ENCODE peak calls at places on chromosome 10, in five cellular contexts. L is GM12864; G is CD8-positive, alpha-beta T cell; D is endothelial cell; R is GM12865. E is an unnamed sample.

GRCh38 chr10:35413985-35414861 is 77.9 kb downstream of the CCNY start:
- DNase-seq in L (no peak), G (peak; percentile 35), D (no peak), R (no peak), E (no peak)

GRCh38 chr10:74541375-74541774 is 285.0 kb upstream of the KAT6B start:
- DNase-seq in L (no peak), G (no peak), D (no peak), R (no peak), E (no peak)

GRCh38 chr10:5047912-5048628 is 44.4 kb upstream of the AKR1C2 start:
- DNase-seq in L (no peak), G (no peak), D (no peak), R (no peak), E (no peak)

GRCh38 chr10:16986082-16986405 is 143.6 kb downstream of the CUBN start:
- DNase-seq in L (no peak), G (no peak), D (no peak), R (no peak), E (no peak)

GRCh38 chr10:126569513-126570447 is 100.7 kb downstream of the C10orf90 start:
- DNase-seq in L (no peak), G (no peak), D (no peak), R (no peak), E (no peak)

GRCh38 chr10:44384601-44385422 is at the start of gene CXCL12:
- DNase-seq in L (no peak), G (no peak), D (no peak), R (peak; percentile 11), E (no peak)

GRCh38 chr10:103145860-103146466 is 47.1 kb downstream of the NT5C2 start:
- DNase-seq in L (no peak), G (no peak), D (no peak), R (no peak), E (peak; percentile 37)

GRCh38 chr10:89904755-89905154 is 203.4 kb downstream of the KIF20B start:
- DNase-seq in L (no peak), G (no peak), D (no peak), R (no peak), E (no peak)

GRCh38 chr10:89535185-89536012 is at the start of gene SLC16A12:
- DNase-seq in L (no peak), G (no peak), D (peak; percentile 44), R (no peak), E (peak; percentile 41)

GRCh38 chr10:93921338-93921737 is 27.6 kb downstream of the SLC35G1 start:
- DNase-seq in L (no peak), G (peak; percentile 15), D (peak; percentile 27), R (peak; percentile 27), E (peak; percentile 11)

DNA sequence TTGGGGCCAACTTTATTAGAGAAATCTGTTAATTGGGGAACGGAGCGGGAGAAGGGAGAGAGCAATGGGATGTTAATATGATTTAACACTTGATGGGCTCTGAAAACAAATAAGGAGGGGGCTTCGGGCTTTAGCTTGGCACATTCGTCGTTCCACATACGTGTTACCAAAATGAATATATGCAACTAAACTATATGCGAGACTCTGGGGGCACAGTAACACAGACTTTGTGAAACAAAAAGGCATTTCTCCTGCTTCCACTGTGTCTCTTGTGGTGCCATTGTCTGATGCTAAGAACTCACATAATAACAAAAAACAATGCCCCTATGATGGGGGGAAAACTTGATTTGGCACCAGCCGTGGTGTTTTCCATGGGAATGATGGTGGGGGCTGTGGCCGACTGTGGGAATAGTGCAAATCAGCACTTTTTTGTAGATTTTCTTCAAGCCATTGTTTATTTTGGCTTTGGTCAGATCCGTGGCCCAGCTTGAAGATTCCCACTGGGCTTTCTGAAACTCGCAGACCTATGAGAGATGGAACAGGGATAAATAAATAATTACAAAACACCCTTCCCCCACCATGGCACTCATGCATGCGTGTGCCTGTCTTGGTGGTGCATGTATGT is 2.2 kb upstream of the MXI1 start:
- DNase-seq in L (no peak), G (no peak), D (no peak), R (no peak), E (no peak)
- TF ChIP-seq CTCF in L (no peak), G (no peak), D (no peak), R (no peak), E (no peak)

GRCh38 chr10:121240011-121240410 is 358.2 kb downstream of the FGFR2 start:
- DNase-seq in L (no peak), G (no peak), D (no peak), R (no peak), E (peak; percentile 40)

GRCh38 chr10:121236621-121237020 is 361.6 kb downstream of the FGFR2 start:
- DNase-seq in L (no peak), G (no peak), D (no peak), R (no peak), E (no peak)

GRCh38 chr10:121240556-121240955 is 357.7 kb downstream of the FGFR2 start:
- DNase-seq in L (no peak), G (no peak), D (no peak), R (no peak), E (no peak)

GRCh38 chr10:121235692-121236091 is 362.6 kb downstream of the FGFR2 start:
- DNase-seq in L (no peak), G (no peak), D (no peak), R (no peak), E (no peak)

GRCh38 chr10:121237718-121238117 is 360.5 kb downstream of the FGFR2 start:
- DNase-seq in L (no peak), G (no peak), D (no peak), R (no peak), E (no peak)
- TF ChIP-seq CTCF in L (peak; percentile 11), G (no peak), D (no peak), R (no peak), E (no peak)

GRCh38 chr10:133613699-133614098 is 12.9 kb downstream of the FRG2B start:
- DNase-seq in L (no peak), G (no peak), D (no peak), R (no peak), E (no peak)

GRCh38 chr10:133611079-133611478 is 15.5 kb downstream of the FRG2B start:
- DNase-seq in L (no peak), G (no peak), D (no peak), R (no peak), E (no peak)

DNA sequence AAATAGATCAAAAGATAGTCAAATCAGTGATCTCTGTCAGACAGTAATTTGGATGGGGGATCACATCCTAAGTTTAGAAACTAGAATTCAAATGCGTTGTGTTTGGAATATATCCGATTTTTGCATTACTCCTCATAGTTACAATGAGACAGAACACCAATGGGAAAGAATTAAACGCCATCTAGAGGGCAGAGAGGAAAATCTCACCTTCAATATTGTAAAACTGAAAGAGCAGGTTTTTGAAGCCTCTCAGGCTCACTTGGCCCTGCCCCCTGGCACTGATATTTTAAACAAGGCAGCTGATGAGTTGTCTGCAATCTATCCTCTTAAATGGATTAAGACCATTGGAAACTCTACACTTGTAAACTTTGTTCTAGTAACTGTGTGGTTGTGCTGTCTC is 17.7 kb downstream of the FRG2B start:
- DNase-seq in L (no peak), G (no peak), D (no peak), R (no peak), E (peak; percentile 4)
- TF ChIP-seq CTCF in L (peak; percentile 55), G (peak; percentile 48), D (peak; percentile 44), R (peak; percentile 37), E (peak; percentile 19)

GRCh38 chr10:80459047-80459865 is 5.1 kb downstream of the TSPAN14 start:
- DNase-seq in L (peak; percentile 63), G (peak; percentile 74), D (no peak), R (peak; percentile 89), E (peak; percentile 72)

GRCh38 chr10:80455461-80456345 is 1.6 kb downstream of the TSPAN14 start:
- DNase-seq in L (no peak), G (no peak), D (no peak), R (peak; percentile 21), E (no peak)

GRCh38 chr10:80458638-80459037 is 4.5 kb downstream of the TSPAN14 start:
- DNase-seq in L (no peak), G (no peak), D (no peak), R (no peak), E (no peak)

GRCh38 chr10:80458263-80458625 is 4.1 kb downstream of the TSPAN14 start:
- DNase-seq in L (no peak), G (no peak), D (no peak), R (no peak), E (no peak)

GRCh38 chr10:80457554-80458262 is 3.6 kb downstream of the TSPAN14 start:
- DNase-seq in L (no peak), G (no peak), D (no peak), R (no peak), E (peak; percentile 48)
- TF ChIP-seq CTCF in L (peak; percentile 26), G (no peak), D (no peak), R (no peak), E (peak; percentile 12)

DNA sequence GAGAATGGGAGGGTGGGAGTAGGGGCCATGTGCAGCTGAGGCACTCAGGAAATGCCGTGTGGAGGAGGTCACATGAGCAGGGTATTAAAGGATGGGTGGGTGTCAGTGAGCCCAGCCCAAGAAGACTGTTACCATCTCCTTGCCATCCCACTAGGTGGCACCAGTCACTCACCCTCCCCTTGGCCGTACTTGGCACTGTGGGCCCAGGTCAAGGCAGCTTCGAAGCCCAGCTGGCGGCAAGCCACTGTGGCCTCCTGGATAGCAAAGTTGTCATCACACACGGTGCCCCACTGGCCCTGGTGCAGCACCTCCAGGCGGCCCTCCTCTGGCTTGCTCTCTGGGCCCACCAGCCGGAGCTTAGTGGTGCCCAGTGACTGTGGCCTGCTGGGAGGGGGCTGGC is 5.4 kb downstream of the LOXL4 start:
- DNase-seq in L (no peak), G (no peak), D (peak; percentile 38), R (peak; percentile 56), E (peak; percentile 50)
- TF ChIP-seq CTCF in L (peak; percentile 56), G (no peak), D (peak; percentile 22), R (peak; percentile 31), E (peak; percentile 49)

GRCh38 chr10:63593576-63593975 is 72.4 kb downstream of the REEP3 start:
- DNase-seq in L (no peak), G (no peak), D (no peak), R (no peak), E (no peak)

GRCh38 chr10:63591600-63592379 is 70.6 kb downstream of the REEP3 start:
- DNase-seq in L (no peak), G (no peak), D (no peak), R (no peak), E (peak; percentile 49)

GRCh38 chr10:63600540-63600939 is 79.3 kb downstream of the REEP3 start:
- DNase-seq in L (no peak), G (no peak), D (no peak), R (no peak), E (no peak)

GRCh38 chr10:63596924-63597323 is 75.7 kb downstream of the REEP3 start:
- DNase-seq in L (no peak), G (no peak), D (no peak), R (no peak), E (no peak)

GRCh38 chr10:63595072-63595471 is 73.9 kb downstream of the REEP3 start:
- DNase-seq in L (no peak), G (no peak), D (no peak), R (no peak), E (no peak)
- TF ChIP-seq CTCF in L (no peak), G (no peak), D (no peak), R (no peak), E (no peak)

GRCh38 chr10:108000365-108000764 is 835.9 kb upstream of the SORCS1 start:
- DNase-seq in L (no peak), G (no peak), D (no peak), R (no peak), E (no peak)

GRCh38 chr10:107994621-107995274 is 830.2 kb upstream of the SORCS1 start:
- DNase-seq in L (no peak), G (no peak), D (no peak), R (peak; percentile 90), E (no peak)
- TF ChIP-seq CTCF in L (no peak), G (no peak), D (no peak), R (no peak), E (no peak)